ENCODE peak calls at places on chromosomes 3 and 15, in seven cellular contexts. L, V, X, M, Y, I and U are unnamed samples.

GRCh38 chr15:62833671-62834070 is 208.9 kb upstream of the TPM1 start:
- ATAC-seq in Y (no peak), I (no peak), V (no peak), L (no peak), M (peak), X (no peak), U (no peak)

GRCh38 chr3:72274511-72275295 is 489.8 kb upstream of the PROK2 start:
- ATAC-seq in I (no peak), V (no peak), Y (peak), X (no peak), L (no peak), M (peak), U (peak)

GRCh38 chr3:57006048-57006709 is 54.3 kb upstream of the SPATA12 start:
- ATAC-seq in M (no peak), Y (no peak), V (no peak), X (no peak), L (no peak), I (no peak), U (peak)

GRCh38 chr3:125229168-125229567 is 16.6 kb upstream of the SLC12A8 start:
- ATAC-seq in M (no peak), V (no peak), L (no peak), Y (no peak), I (no peak), X (no peak), U (no peak)

GRCh38 chr15:72229076-72229946 is 1.7 kb downstream of the PKM start:
- ATAC-seq in M (no peak), L (no peak), Y (peak), X (no peak), I (no peak), V (no peak), U (no peak)

GRCh38 chr3:64291956-64292355 is 66.7 kb upstream of the PRICKLE2 start:
- ATAC-seq in L (no peak), V (no peak), M (peak), Y (no peak), X (no peak), I (peak), U (no peak)

GRCh38 chr15:59353994-59354951 is 18.4 kb downstream of the MYO1E start:
- ATAC-seq in X (peak), L (no peak), V (no peak), Y (peak), I (no peak), M (no peak), U (no peak)

GRCh38 chr3:155631323-155632019 is 113.4 kb downstream of the PLCH1 start:
- ATAC-seq in I (no peak), V (no peak), M (no peak), Y (no peak), X (no peak), L (no peak), U (no peak)

GRCh38 chr3:30655187-30655812 is 48.9 kb downstream of the TGFBR2 start:
- ATAC-seq in I (peak), Y (peak), V (peak), M (peak), X (peak), L (no peak), U (no peak)

GRCh38 chr15:36966704-36967103 is 133.6 kb downstream of the MEIS2 start:
- ATAC-seq in Y (no peak), V (no peak), L (no peak), X (no peak), I (no peak), M (no peak), U (no peak)

GRCh38 chr15:45183001-45183400 is 4.8 kb downstream of the SHF start:
- ATAC-seq in V (no peak), L (peak), M (no peak), Y (no peak), I (no peak), X (no peak), U (no peak)

GRCh38 chr3:73933585-73933984 is 308.8 kb upstream of the PDZRN3 start:
- ATAC-seq in X (no peak), M (peak), I (no peak), L (no peak), V (no peak), Y (no peak), U (no peak)

GRCh38 chr3:4794798-4795197 is 184.4 kb upstream of the BHLHE40 start:
- ATAC-seq in M (peak), X (no peak), L (no peak), Y (no peak), I (no peak), V (no peak), U (no peak)

GRCh38 chr15:60901647-60902046 is 327.5 kb downstream of the RORA start:
- ATAC-seq in M (no peak), L (no peak), Y (no peak), I (no peak), V (peak), X (no peak), U (no peak)

GRCh38 chr3:105915524-105915923 is 46.7 kb upstream of the CBLB start:
- ATAC-seq in I (no peak), V (peak), X (no peak), M (no peak), L (peak), Y (no peak), U (no peak)

GRCh38 chr15:62896969-62897486 is 145.5 kb upstream of the TPM1 start:
- ATAC-seq in V (no peak), Y (no peak), L (peak), I (peak), X (no peak), M (peak), U (peak)

GRCh38 chr15:40769310-40770146 is at the start of gene C15orf62:
- ATAC-seq in L (peak), M (peak), X (peak), Y (no peak), V (peak), I (no peak), U (peak)

GRCh38 chr3:119898478-119899177 is 116.7 kb downstream of the NR1I2 start:
- ATAC-seq in L (peak), M (no peak), Y (no peak), X (no peak), I (no peak), V (peak), U (no peak)

GRCh38 chr3:66298591-66298990 is 77.8 kb downstream of the SLC25A26 start:
- ATAC-seq in I (no peak), Y (no peak), X (no peak), L (no peak), M (no peak), V (peak), U (no peak)

GRCh38 chr3:58384381-58385090 is 49.1 kb downstream of the PDHB start:
- ATAC-seq in I (no peak), V (no peak), M (no peak), L (no peak), X (no peak), Y (no peak), U (peak)

GRCh38 chr3:172530566-172530965 is 7.3 kb upstream of the TNFSF10 start:
- ATAC-seq in Y (peak), V (peak), L (no peak), X (peak), I (peak), M (no peak), U (no peak)

GRCh38 chr3:46897829-46898320 is 20.4 kb downstream of the PTH1R start:
- ATAC-seq in I (no peak), V (no peak), L (no peak), Y (no peak), M (no peak), X (no peak), U (no peak)

GRCh38 chr15:52683585-52683984 is 4.4 kb upstream of the ATOSA start:
- ATAC-seq in M (no peak), X (no peak), L (no peak), V (no peak), I (no peak), Y (no peak), U (no peak)

GRCh38 chr15:63805993-63806980 is 27.5 kb downstream of the HERC1 start:
- ATAC-seq in Y (peak), L (no peak), X (peak), V (peak), I (no peak), M (no peak), U (no peak)

GRCh38 chr3:57815034-57815433 is 58.9 kb downstream of the SLMAP start:
- ATAC-seq in Y (peak), X (peak), M (no peak), I (no peak), V (peak), L (no peak), U (no peak)

GRCh38 chr3:31952205-31952604 is 28.9 kb downstream of the OSBPL10 start:
- ATAC-seq in V (no peak), Y (peak), I (no peak), L (no peak), X (no peak), M (no peak), U (no peak)

GRCh38 chr3:197942956-197943556 is 6.9 kb upstream of the RPL35A start:
- ATAC-seq in L (peak), X (peak), V (peak), M (peak), Y (peak), I (no peak), U (peak)

GRCh38 chr3:12309716-12310115 is 20.8 kb downstream of the PPARG start:
- ATAC-seq in M (no peak), X (no peak), L (no peak), Y (no peak), I (no peak), V (no peak), U (no peak)

GRCh38 chr3:55305714-55306485 is 181.2 kb downstream of the WNT5A start:
- ATAC-seq in Y (no peak), I (no peak), L (no peak), V (no peak), M (peak), X (no peak), U (no peak)